ENCODE peak calls at places on chromosomes 7 and 10, in six cellular contexts. G is activated CD8-positive, alpha-beta memory T cell treated with anti-CD3 and anti-CD28 coated beads for 1 hour; S is fibroblast of the aortic adventitia; F is naive thymus-derived CD8-positive, alpha-beta T cell; M is lung; J is MCF 10A. Y is an unnamed sample.
A peak's percentile ranks its signal among the peaks of the same experiment; 100 is the strongest.

GRCh38 chr10:132462463-132463332 is 65.7 kb downstream of the PWWP2B start:
- DNase-seq in G (no peak), S (no peak), F (no peak), M (no peak), J (no peak), Y (no peak)

GRCh38 chr7:96349572-96349971 is 27.7 kb upstream of the SLC25A13 start:
- DNase-seq in G (no peak), S (no peak), F (no peak), M (no peak), J (peak; percentile 15), Y (no peak)

GRCh38 chr10:11975795-11976194 is 66.8 kb downstream of the UPF2 start:
- DNase-seq in G (no peak), S (no peak), F (no peak), M (no peak), J (peak; percentile 14), Y (no peak)

GRCh38 chr7:135282621-135283295 is 49.1 kb downstream of the STRA8 start:
- DNase-seq in G (peak; percentile 11), S (peak; percentile 60), F (no peak), M (no peak), J (no peak), Y (no peak)

GRCh38 chr10:84026821-84027257 is 112.5 kb upstream of the GHITM start:
- DNase-seq in G (no peak), S (no peak), F (no peak), M (no peak), J (peak; percentile 40), Y (no peak)

GRCh38 chr7:75842836-75843446 is 29.3 kb upstream of the CCL24 start:
- DNase-seq in G (no peak), S (peak; percentile 87), F (no peak), M (no peak), J (peak; percentile 96), Y (no peak)

GRCh38 chr7:44325811-44326241 is 432 bp upstream of the CAMK2B start:
- DNase-seq in G (no peak), S (no peak), F (no peak), M (peak; percentile 22), J (no peak), Y (no peak)

GRCh38 chr7:2018786-2019692 is 213.7 kb downstream of the MAD1L1 start:
- DNase-seq in G (no peak), S (peak; percentile 88), F (no peak), M (no peak), J (no peak), Y (no peak)

GRCh38 chr7:98617051-98617959 is at the start of gene NPTX2:
- DNase-seq in G (no peak), S (peak; percentile 12), F (no peak), M (no peak), J (no peak), Y (no peak)

GRCh38 chr7:83429493-83429892 is 219.4 kb downstream of the SEMA3E start:
- DNase-seq in G (no peak), S (no peak), F (no peak), M (no peak), J (no peak), Y (no peak)

GRCh38 chr10:120557296-120557810 is 100.3 kb downstream of the PLPP4 start:
- DNase-seq in G (no peak), S (no peak), F (no peak), M (no peak), J (no peak), Y (no peak)

GRCh38 chr7:132270517-132270916 is 305.8 kb downstream of the PLXNA4 start:
- DNase-seq in G (no peak), S (peak; percentile 46), F (no peak), M (no peak), J (peak; percentile 42), Y (no peak)

GRCh38 chr10:27448926-27449325 is 55.2 kb upstream of the RAB18 start:
- DNase-seq in G (no peak), S (peak; percentile 11), F (no peak), M (no peak), J (peak; percentile 52), Y (no peak)

GRCh38 chr10:66218981-66219587 is 706.8 kb upstream of the LRRTM3 start:
- DNase-seq in G (no peak), S (no peak), F (no peak), M (no peak), J (no peak), Y (no peak)

GRCh38 chr10:42951486-42952251 is 125.2 kb upstream of the RET start:
- DNase-seq in G (no peak), S (no peak), F (no peak), M (no peak), J (no peak), Y (no peak)

GRCh38 chr7:126426652-126427051 is 826.1 kb downstream of the GRM8 start:
- DNase-seq in G (no peak), S (no peak), F (no peak), M (no peak), J (no peak), Y (no peak)

GRCh38 chr7:32158076-32158475 is 87.9 kb upstream of the PDE1C start:
- DNase-seq in G (no peak), S (no peak), F (no peak), M (no peak), J (no peak), Y (no peak)

GRCh38 chr7:64885520-64886240 is 17.4 kb upstream of the ZNF273 start:
- DNase-seq in G (no peak), S (no peak), F (no peak), M (no peak), J (no peak), Y (no peak)

GRCh38 chr7:126424985-126425384 is 827.8 kb downstream of the GRM8 start:
- DNase-seq in G (no peak), S (no peak), F (no peak), M (no peak), J (no peak), Y (no peak)

GRCh38 chr7:78734626-78735025 is 718.8 kb downstream of the MAGI2 start:
- DNase-seq in G (no peak), S (no peak), F (no peak), M (no peak), J (peak; percentile 0), Y (no peak)

GRCh38 chr10:52312999-52313349 is 1.1 kb upstream of the DKK1 start:
- DNase-seq in G (no peak), S (peak; percentile 8), F (no peak), M (no peak), J (no peak), Y (no peak)

GRCh38 chr10:1360581-1361164 is 304.5 kb downstream of the WDR37 start:
- DNase-seq in G (no peak), S (no peak), F (no peak), M (no peak), J (no peak), Y (no peak)

Y was measured in effector CD8-positive, alpha-beta T cell.